ENCODE peak calls at places on chromosomes 5 and 9, in ten cellular contexts. One of them, this sample, is unnamed.

GRCh38 chr5:86572825-86573224 is 44.9 kb upstream of the COX7C start:
- DNase-seq in brain microvascular endothelial cell: no peak
- DNase-seq in astrocyte of the spinal cord: no peak
- DNase-seq in retinal pigment epithelial cell: no peak
- DNase-seq in IMR-90: no peak
- DNase-seq in fibroblast of the aortic adventitia: no peak
- DNase-seq in tibial artery: no peak
- DNase-seq in upper lobe of right lung: no peak
- DNase-seq in psoas muscle: no peak
- DNase-seq in K562: no peak
- DNase-seq in this sample: no peak

GRCh38 chr9:123347289-123348060 is 8.5 kb upstream of the CRB2 start:
- DNase-seq in astrocyte of the spinal cord: no peak
- DNase-seq in IMR-90: no peak
- DNase-seq in fibroblast of the aortic adventitia: no peak
- DNase-seq in retinal pigment epithelial cell: no peak
- DNase-seq in K562: no peak
- DNase-seq in tibial artery: no peak
- DNase-seq in psoas muscle: no peak
- DNase-seq in brain microvascular endothelial cell: no peak
- DNase-seq in upper lobe of right lung: no peak
- DNase-seq in this sample: no peak

GRCh38 chr5:76207122-76207521 is 123.9 kb downstream of the SV2C start:
- DNase-seq in fibroblast of the aortic adventitia: no peak
- DNase-seq in astrocyte of the spinal cord: no peak
- DNase-seq in K562: no peak
- DNase-seq in retinal pigment epithelial cell: no peak
- DNase-seq in psoas muscle: no peak
- DNase-seq in upper lobe of right lung: no peak
- DNase-seq in brain microvascular endothelial cell: no peak
- DNase-seq in IMR-90: no peak
- DNase-seq in tibial artery: no peak
- DNase-seq in this sample: no peak

GRCh38 chr9:34948438-34948837 is 9.6 kb upstream of the PHF24 start:
- DNase-seq in brain microvascular endothelial cell: no peak
- DNase-seq in astrocyte of the spinal cord: no peak
- DNase-seq in K562: no peak
- DNase-seq in tibial artery: no peak
- DNase-seq in fibroblast of the aortic adventitia: no peak
- DNase-seq in IMR-90: no peak
- DNase-seq in upper lobe of right lung: no peak
- DNase-seq in retinal pigment epithelial cell: no peak
- DNase-seq in psoas muscle: no peak
- DNase-seq in this sample: no peak

GRCh38 chr9:82129708-82130107 is 141.1 kb downstream of the SPATA31D1 start:
- DNase-seq in astrocyte of the spinal cord: no peak
- DNase-seq in retinal pigment epithelial cell: no peak
- DNase-seq in psoas muscle: no peak
- DNase-seq in brain microvascular endothelial cell: peak
- DNase-seq in upper lobe of right lung: no peak
- DNase-seq in K562: no peak
- DNase-seq in fibroblast of the aortic adventitia: peak
- DNase-seq in tibial artery: no peak
- DNase-seq in IMR-90: no peak
- DNase-seq in this sample: no peak

GRCh38 chr9:85347541-85347940 is 394.2 kb downstream of the AGTPBP1 start:
- DNase-seq in tibial artery: no peak
- DNase-seq in upper lobe of right lung: no peak
- DNase-seq in brain microvascular endothelial cell: no peak
- DNase-seq in fibroblast of the aortic adventitia: no peak
- DNase-seq in IMR-90: no peak
- DNase-seq in astrocyte of the spinal cord: no peak
- DNase-seq in retinal pigment epithelial cell: no peak
- DNase-seq in K562: no peak
- DNase-seq in psoas muscle: no peak
- DNase-seq in this sample: no peak

GRCh38 chr5:6729400-6730310 is 16.4 kb downstream of the TENT4A start:
- DNase-seq in fibroblast of the aortic adventitia: no peak
- DNase-seq in IMR-90: no peak
- DNase-seq in tibial artery: peak
- DNase-seq in retinal pigment epithelial cell: no peak
- DNase-seq in brain microvascular endothelial cell: no peak
- DNase-seq in upper lobe of right lung: peak
- DNase-seq in astrocyte of the spinal cord: no peak
- DNase-seq in K562: no peak
- DNase-seq in psoas muscle: peak
- DNase-seq in this sample: peak

GRCh38 chr5:6861667-6862066 is 148.4 kb downstream of the TENT4A start:
- DNase-seq in IMR-90: no peak
- DNase-seq in upper lobe of right lung: no peak
- DNase-seq in astrocyte of the spinal cord: no peak
- DNase-seq in brain microvascular endothelial cell: no peak
- DNase-seq in psoas muscle: peak
- DNase-seq in retinal pigment epithelial cell: no peak
- DNase-seq in fibroblast of the aortic adventitia: no peak
- DNase-seq in K562: no peak
- DNase-seq in tibial artery: no peak
- DNase-seq in this sample: no peak

GRCh38 chr9:136654820-136655219 is 7.9 kb upstream of the EGFL7 start:
- DNase-seq in retinal pigment epithelial cell: no peak
- DNase-seq in brain microvascular endothelial cell: no peak
- DNase-seq in tibial artery: no peak
- DNase-seq in upper lobe of right lung: no peak
- DNase-seq in astrocyte of the spinal cord: no peak
- DNase-seq in K562: no peak
- DNase-seq in IMR-90: no peak
- DNase-seq in psoas muscle: no peak
- DNase-seq in fibroblast of the aortic adventitia: no peak
- DNase-seq in this sample: no peak

GRCh38 chr5:140806834-140807775 is at the start of gene PCDHA4:
- DNase-seq in tibial artery: no peak
- DNase-seq in astrocyte of the spinal cord: no peak
- DNase-seq in fibroblast of the aortic adventitia: peak
- DNase-seq in IMR-90: no peak
- DNase-seq in K562: peak
- DNase-seq in retinal pigment epithelial cell: no peak
- DNase-seq in psoas muscle: no peak
- DNase-seq in upper lobe of right lung: peak
- DNase-seq in brain microvascular endothelial cell: no peak
- DNase-seq in this sample: no peak

GRCh38 chr5:127957183-127957582 is 126.4 kb upstream of the SLC12A2 start:
- DNase-seq in IMR-90: peak
- DNase-seq in upper lobe of right lung: no peak
- DNase-seq in retinal pigment epithelial cell: no peak
- DNase-seq in brain microvascular endothelial cell: peak
- DNase-seq in fibroblast of the aortic adventitia: peak
- DNase-seq in K562: no peak
- DNase-seq in psoas muscle: peak
- DNase-seq in tibial artery: no peak
- DNase-seq in astrocyte of the spinal cord: peak
- DNase-seq in this sample: peak
- TF ChIP-seq CTCF in IMR-90: no peak
- TF ChIP-seq CTCF in upper lobe of right lung: no peak
- TF ChIP-seq CTCF in retinal pigment epithelial cell: no peak
- TF ChIP-seq CTCF in brain microvascular endothelial cell: peak
- TF ChIP-seq CTCF in fibroblast of the aortic adventitia: no peak
- TF ChIP-seq CTCF in K562: no peak
- TF ChIP-seq CTCF in psoas muscle: no peak
- TF ChIP-seq CTCF in tibial artery: no peak
- TF ChIP-seq CTCF in astrocyte of the spinal cord: peak
- TF ChIP-seq CTCF in this sample: no peak

DNA sequence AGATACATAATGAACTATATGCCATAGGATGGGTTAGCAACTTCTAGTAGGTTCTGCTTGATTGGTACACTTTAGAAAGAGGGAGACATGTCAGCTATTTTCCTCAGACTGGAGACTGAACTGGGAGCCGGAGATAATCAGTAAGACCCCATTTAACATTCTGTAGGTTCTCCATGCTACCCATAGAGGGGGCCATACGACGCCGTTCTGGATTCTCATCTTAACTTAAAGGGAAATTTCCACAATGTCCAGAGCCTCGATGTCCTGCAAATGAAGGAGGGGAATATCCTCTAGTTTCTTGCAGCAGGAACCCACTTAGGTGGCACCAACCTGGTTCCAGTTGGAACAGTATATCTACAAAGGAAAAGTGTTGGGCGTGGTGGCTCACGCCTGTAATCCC is 22.3 kb upstream of the NPM1 start:
- DNase-seq in brain microvascular endothelial cell: peak
- DNase-seq in retinal pigment epithelial cell: no peak
- DNase-seq in K562: peak
- DNase-seq in upper lobe of right lung: peak
- DNase-seq in fibroblast of the aortic adventitia: peak
- DNase-seq in IMR-90: peak
- DNase-seq in tibial artery: no peak
- DNase-seq in astrocyte of the spinal cord: peak
- DNase-seq in psoas muscle: no peak
- DNase-seq in this sample: peak
- TF ChIP-seq CTCF in brain microvascular endothelial cell: peak
- TF ChIP-seq CTCF in retinal pigment epithelial cell: peak
- TF ChIP-seq CTCF in K562: peak
- TF ChIP-seq CTCF in upper lobe of right lung: peak
- TF ChIP-seq CTCF in fibroblast of the aortic adventitia: peak
- TF ChIP-seq CTCF in IMR-90: peak
- TF ChIP-seq CTCF in tibial artery: no peak
- TF ChIP-seq CTCF in astrocyte of the spinal cord: peak
- TF ChIP-seq CTCF in psoas muscle: no peak
- TF ChIP-seq CTCF in this sample: peak

DNA sequence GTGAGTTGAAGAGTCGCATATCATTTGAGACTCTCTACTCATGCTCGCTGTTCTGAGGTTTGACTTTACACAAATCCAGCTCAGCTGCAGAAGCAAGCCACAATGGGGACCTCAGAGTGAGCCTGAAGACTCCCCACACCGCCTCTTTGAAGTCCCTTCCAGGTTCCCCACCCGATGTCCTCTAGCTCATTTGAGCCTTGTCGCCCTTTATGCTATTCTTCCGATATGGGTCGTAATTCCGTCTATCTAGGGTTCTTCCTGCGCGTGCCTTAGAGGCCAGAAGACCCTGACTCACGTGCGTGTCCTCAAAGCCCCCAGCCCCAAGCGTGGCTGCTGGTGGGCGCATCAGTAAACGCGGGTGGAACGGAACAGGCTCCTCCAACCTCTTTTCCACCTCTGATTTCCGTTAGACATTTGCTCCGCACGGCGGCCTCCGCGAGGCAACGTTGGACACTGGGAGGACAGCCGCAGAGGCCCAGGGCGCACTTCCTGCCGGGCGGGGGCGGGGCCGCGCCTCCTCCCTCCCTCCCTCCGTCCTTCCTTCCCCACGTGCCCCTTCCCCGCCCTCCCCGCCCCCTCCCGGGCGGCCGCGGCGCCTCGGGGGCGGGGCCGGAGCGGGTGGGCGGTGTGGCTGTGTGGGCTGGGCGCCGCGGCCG is at the start of gene SNX30:
- DNase-seq in K562: peak
- DNase-seq in astrocyte of the spinal cord: peak
- DNase-seq in fibroblast of the aortic adventitia: peak
- DNase-seq in upper lobe of right lung: peak
- DNase-seq in IMR-90: peak
- DNase-seq in tibial artery: peak
- DNase-seq in psoas muscle: peak
- DNase-seq in brain microvascular endothelial cell: peak
- DNase-seq in retinal pigment epithelial cell: peak
- DNase-seq in this sample: peak
- TF ChIP-seq CTCF in K562: peak
- TF ChIP-seq CTCF in astrocyte of the spinal cord: peak
- TF ChIP-seq CTCF in fibroblast of the aortic adventitia: peak
- TF ChIP-seq CTCF in upper lobe of right lung: peak
- TF ChIP-seq CTCF in IMR-90: no peak
- TF ChIP-seq CTCF in tibial artery: peak
- TF ChIP-seq CTCF in psoas muscle: peak
- TF ChIP-seq CTCF in brain microvascular endothelial cell: peak
- TF ChIP-seq CTCF in retinal pigment epithelial cell: no peak
- TF ChIP-seq CTCF in this sample: no peak

GRCh38 chr5:177399903-177400868 is at the start of gene PFN3:
- DNase-seq in brain microvascular endothelial cell: peak
- DNase-seq in retinal pigment epithelial cell: no peak
- DNase-seq in upper lobe of right lung: no peak
- DNase-seq in IMR-90: peak
- DNase-seq in tibial artery: no peak
- DNase-seq in astrocyte of the spinal cord: peak
- DNase-seq in K562: no peak
- DNase-seq in psoas muscle: no peak
- DNase-seq in fibroblast of the aortic adventitia: no peak
- DNase-seq in this sample: no peak

GRCh38 chr5:177403826-177404640 is 3.6 kb upstream of the PFN3 start:
- DNase-seq in IMR-90: peak
- DNase-seq in tibial artery: peak
- DNase-seq in brain microvascular endothelial cell: peak
- DNase-seq in K562: peak
- DNase-seq in retinal pigment epithelial cell: no peak
- DNase-seq in astrocyte of the spinal cord: peak
- DNase-seq in psoas muscle: peak
- DNase-seq in upper lobe of right lung: peak
- DNase-seq in fibroblast of the aortic adventitia: peak
- DNase-seq in this sample: peak

GRCh38 chr5:177404641-177405134 is 4.2 kb upstream of the PFN3 start:
- DNase-seq in astrocyte of the spinal cord: no peak
- DNase-seq in tibial artery: peak
- DNase-seq in fibroblast of the aortic adventitia: no peak
- DNase-seq in upper lobe of right lung: no peak
- DNase-seq in K562: peak
- DNase-seq in brain microvascular endothelial cell: no peak
- DNase-seq in psoas muscle: no peak
- DNase-seq in IMR-90: no peak
- DNase-seq in retinal pigment epithelial cell: no peak
- DNase-seq in this sample: peak

GRCh38 chr5:177403194-177403825 is 2.8 kb upstream of the PFN3 start:
- DNase-seq in brain microvascular endothelial cell: no peak
- DNase-seq in K562: peak
- DNase-seq in fibroblast of the aortic adventitia: no peak
- DNase-seq in tibial artery: no peak
- DNase-seq in psoas muscle: peak
- DNase-seq in IMR-90: peak
- DNase-seq in astrocyte of the spinal cord: no peak
- DNase-seq in retinal pigment epithelial cell: no peak
- DNase-seq in upper lobe of right lung: no peak
- DNase-seq in this sample: peak

DNA sequence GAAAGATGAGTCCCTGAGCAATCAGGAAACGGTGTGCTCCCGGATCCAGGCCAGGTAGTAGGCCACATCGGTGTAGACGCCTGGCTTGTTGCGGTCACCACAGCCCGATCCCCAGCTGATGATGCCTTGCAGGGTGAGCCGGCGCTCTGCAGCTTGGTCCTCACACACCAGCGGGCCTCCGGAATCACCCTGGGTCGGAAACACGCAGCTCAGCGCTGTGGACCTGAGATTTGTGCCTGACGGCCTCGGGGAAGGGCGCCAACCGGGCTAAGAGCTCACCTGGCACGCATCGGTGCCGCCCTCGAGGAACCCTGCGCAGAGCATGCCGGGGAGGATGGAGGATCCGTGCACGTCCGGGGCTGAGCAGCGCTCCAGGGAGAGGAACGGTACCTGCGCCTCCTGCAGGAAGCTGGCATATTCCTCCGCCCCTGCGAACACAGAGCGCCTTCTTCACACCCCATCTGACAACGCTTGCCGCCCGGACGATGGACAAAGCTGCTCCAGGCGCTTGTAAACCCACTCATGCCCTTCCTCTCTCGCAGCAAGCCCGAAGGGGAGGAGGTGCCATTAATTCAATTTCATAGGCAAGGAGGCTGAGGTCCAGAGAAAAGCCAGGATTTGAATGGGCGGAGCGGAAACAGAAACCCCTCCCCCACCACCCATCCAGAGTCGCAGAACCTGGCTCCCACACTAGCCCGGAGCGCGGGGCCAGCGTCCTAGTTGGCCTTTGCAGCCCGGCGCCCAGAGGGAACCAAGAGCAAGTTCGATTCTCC is 2.0 kb upstream of the PFN3 start:
- DNase-seq in brain microvascular endothelial cell: no peak
- DNase-seq in IMR-90: peak
- DNase-seq in psoas muscle: peak
- DNase-seq in astrocyte of the spinal cord: no peak
- DNase-seq in tibial artery: no peak
- DNase-seq in retinal pigment epithelial cell: no peak
- DNase-seq in fibroblast of the aortic adventitia: peak
- DNase-seq in K562: no peak
- DNase-seq in upper lobe of right lung: peak
- DNase-seq in this sample: peak
- TF ChIP-seq CTCF in brain microvascular endothelial cell: peak
- TF ChIP-seq CTCF in IMR-90: peak
- TF ChIP-seq CTCF in psoas muscle: no peak
- TF ChIP-seq CTCF in astrocyte of the spinal cord: peak
- TF ChIP-seq CTCF in tibial artery: peak
- TF ChIP-seq CTCF in retinal pigment epithelial cell: peak
- TF ChIP-seq CTCF in fibroblast of the aortic adventitia: peak
- TF ChIP-seq CTCF in K562: no peak
- TF ChIP-seq CTCF in upper lobe of right lung: peak
- TF ChIP-seq CTCF in this sample: peak